ENCODE peak calls at places on chromosomes 11 and 22, in four cellular contexts. One of them, this sample, is unnamed.

GRCh38 chr11:2944953-2945756 is 15.9 kb upstream of the PHLDA2 start:
- DNase-seq in ovary: peak
- DNase-seq in AG04450: peak
- DNase-seq in endodermal cell: peak
- DNase-seq in this sample: no peak

GRCh38 chr11:3947084-3947483 is 91.6 kb downstream of the STIM1 start:
- DNase-seq in AG04450: no peak
- DNase-seq in ovary: peak
- DNase-seq in endodermal cell: no peak
- DNase-seq in this sample: peak

GRCh38 chr11:77183421-77183984 is 55.5 kb downstream of the MYO7A start:
- DNase-seq in AG04450: no peak
- DNase-seq in endodermal cell: no peak
- DNase-seq in ovary: no peak
- DNase-seq in this sample: no peak

GRCh38 chr11:105137286-105137685 is 2.3 kb downstream of the CARD18 start:
- DNase-seq in endodermal cell: no peak
- DNase-seq in AG04450: no peak
- DNase-seq in ovary: no peak
- DNase-seq in this sample: no peak

GRCh38 chr11:44767421-44767820 is 40.7 kb downstream of the TSPAN18 start:
- DNase-seq in AG04450: no peak
- DNase-seq in ovary: peak
- DNase-seq in endodermal cell: peak
- DNase-seq in this sample: no peak

GRCh38 chr11:71551711-71552110 is 3.5 kb downstream of the KRTAP5-9 start:
- DNase-seq in AG04450: no peak
- DNase-seq in ovary: no peak
- DNase-seq in endodermal cell: no peak
- DNase-seq in this sample: no peak

GRCh38 chr11:117685566-117685965 is 111.5 kb downstream of the DSCAML1 start:
- DNase-seq in endodermal cell: no peak
- DNase-seq in ovary: no peak
- DNase-seq in AG04450: no peak
- DNase-seq in this sample: no peak

GRCh38 chr22:48021946-48022345 is 1259.5 kb downstream of the TBC1D22A start:
- DNase-seq in ovary: no peak
- DNase-seq in endodermal cell: no peak
- DNase-seq in AG04450: no peak
- DNase-seq in this sample: no peak

GRCh38 chr11:9665749-9666148 is 1.9 kb downstream of the SWAP70 start:
- DNase-seq in endodermal cell: no peak
- DNase-seq in AG04450: no peak
- DNase-seq in ovary: no peak
- DNase-seq in this sample: no peak

GRCh38 chr22:35913925-35914324 is 114.7 kb downstream of the RBFOX2 start:
- DNase-seq in ovary: no peak
- DNase-seq in endodermal cell: no peak
- DNase-seq in AG04450: no peak
- DNase-seq in this sample: no peak
- H3K4me3 ChIP-seq in ovary: peak
- H3K4me3 ChIP-seq in endodermal cell: peak
- H3K4me3 ChIP-seq in AG04450: no peak
- H3K4me3 ChIP-seq in this sample: no peak

GRCh38 chr11:7485136-7485853 is at the start of gene OLFML1:
- DNase-seq in ovary: peak
- DNase-seq in endodermal cell: peak
- DNase-seq in AG04450: no peak
- DNase-seq in this sample: no peak

GRCh38 chr11:7484645-7485044 is 661 bp upstream of the OLFML1 start:
- DNase-seq in AG04450: no peak
- DNase-seq in endodermal cell: peak
- DNase-seq in ovary: no peak
- DNase-seq in this sample: no peak

GRCh38 chr11:7486731-7487130 is 1.4 kb downstream of the OLFML1 start:
- DNase-seq in ovary: peak
- DNase-seq in AG04450: no peak
- DNase-seq in endodermal cell: no peak
- DNase-seq in this sample: no peak

GRCh38 chr11:7487360-7487759 is 2.1 kb downstream of the OLFML1 start:
- DNase-seq in endodermal cell: no peak
- DNase-seq in AG04450: no peak
- DNase-seq in ovary: no peak
- DNase-seq in this sample: no peak

GRCh38 chr11:7485854-7486425 is 634 bp downstream of the OLFML1 start:
- DNase-seq in AG04450: no peak
- DNase-seq in endodermal cell: no peak
- DNase-seq in ovary: no peak
- DNase-seq in this sample: no peak
- H3K4me3 ChIP-seq in AG04450: no peak
- H3K4me3 ChIP-seq in endodermal cell: no peak
- H3K4me3 ChIP-seq in ovary: peak
- H3K4me3 ChIP-seq in this sample: no peak

GRCh38 chr11:131691558-131692041 is 321.2 kb downstream of the NTM start:
- DNase-seq in AG04450: no peak
- DNase-seq in endodermal cell: peak
- DNase-seq in ovary: no peak
- DNase-seq in this sample: no peak
- H3K4me3 ChIP-seq in AG04450: no peak
- H3K4me3 ChIP-seq in endodermal cell: no peak
- H3K4me3 ChIP-seq in ovary: no peak
- H3K4me3 ChIP-seq in this sample: no peak

DNA sequence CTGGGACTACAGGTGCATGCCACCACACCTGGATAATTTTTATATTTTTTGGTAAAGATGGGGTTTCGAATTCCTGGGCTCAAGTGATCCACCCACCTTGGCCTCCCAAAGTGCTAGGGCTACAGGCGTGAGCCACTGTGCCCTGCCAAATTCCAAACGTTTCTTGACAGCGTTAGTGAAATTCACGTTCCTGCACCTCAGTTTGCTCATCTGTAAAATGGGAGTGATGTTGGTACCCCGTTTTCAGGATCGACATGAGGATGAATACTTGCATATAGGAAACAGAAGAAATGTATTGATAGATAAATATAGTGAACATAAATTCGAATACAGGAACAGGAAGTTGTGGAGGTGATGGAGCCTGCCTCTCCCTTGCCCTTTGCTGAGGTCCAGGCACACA is 10.2 kb upstream of the LTO1 start:
- DNase-seq in endodermal cell: no peak
- DNase-seq in ovary: no peak
- DNase-seq in AG04450: no peak
- DNase-seq in this sample: no peak
- H3K4me3 ChIP-seq in endodermal cell: no peak
- H3K4me3 ChIP-seq in ovary: no peak
- H3K4me3 ChIP-seq in AG04450: no peak
- H3K4me3 ChIP-seq in this sample: no peak

DNA sequence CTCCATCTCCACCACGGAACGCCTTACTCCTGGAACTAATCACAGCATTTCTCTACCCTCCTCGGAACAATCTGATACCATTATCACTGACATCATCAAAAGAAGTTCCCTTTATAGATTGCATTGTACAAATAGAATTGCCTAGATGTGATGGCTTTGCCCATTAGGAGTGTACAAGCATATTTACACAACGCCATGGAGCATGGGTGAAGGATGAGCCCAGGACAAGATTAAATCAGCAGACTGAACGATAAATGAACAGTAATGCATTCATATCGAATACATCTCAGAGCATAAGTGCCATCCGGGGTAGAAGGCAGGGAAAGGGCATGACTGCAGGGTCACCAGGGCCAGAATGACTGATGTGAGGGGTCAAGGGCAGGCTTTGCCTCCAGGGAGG is 57.3 kb downstream of the KIRREL3 start:
- DNase-seq in endodermal cell: no peak
- DNase-seq in AG04450: no peak
- DNase-seq in ovary: no peak
- DNase-seq in this sample: no peak
- H3K4me3 ChIP-seq in endodermal cell: no peak
- H3K4me3 ChIP-seq in AG04450: no peak
- H3K4me3 ChIP-seq in ovary: no peak
- H3K4me3 ChIP-seq in this sample: no peak

GRCh38 chr11:36035999-36036398 is 92.1 kb downstream of the LDLRAD3 start:
- DNase-seq in AG04450: no peak
- DNase-seq in ovary: no peak
- DNase-seq in endodermal cell: no peak
- DNase-seq in this sample: no peak
- H3K4me3 ChIP-seq in AG04450: no peak
- H3K4me3 ChIP-seq in ovary: no peak
- H3K4me3 ChIP-seq in endodermal cell: no peak
- H3K4me3 ChIP-seq in this sample: no peak

DNA sequence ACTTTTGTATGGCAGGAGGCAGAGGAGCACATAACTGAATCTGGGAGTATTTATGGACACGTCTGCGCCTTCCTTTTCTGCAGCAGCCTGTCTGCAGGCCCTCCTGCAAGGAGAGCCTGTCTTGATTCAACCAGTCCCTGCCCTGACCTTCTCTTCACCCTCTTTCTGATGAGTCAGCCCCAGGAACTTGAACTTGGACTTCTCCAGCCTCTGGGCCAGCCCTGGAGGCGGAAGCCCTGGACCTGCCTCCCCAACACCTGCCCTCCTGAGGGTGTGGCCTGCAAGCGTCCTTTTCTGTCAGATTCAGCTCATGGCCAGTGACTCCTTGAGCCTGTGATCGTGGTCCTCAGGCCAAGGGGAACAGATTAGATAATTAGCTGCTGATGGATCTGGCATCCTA is 20.0 kb downstream of the DAGLA start:
- DNase-seq in AG04450: no peak
- DNase-seq in ovary: no peak
- DNase-seq in endodermal cell: peak
- DNase-seq in this sample: no peak
- H3K4me3 ChIP-seq in AG04450: no peak
- H3K4me3 ChIP-seq in ovary: no peak
- H3K4me3 ChIP-seq in endodermal cell: no peak
- H3K4me3 ChIP-seq in this sample: no peak

GRCh38 chr11:66843776-66844495 is 695 bp downstream of the RCE1 start:
- DNase-seq in endodermal cell: peak
- DNase-seq in AG04450: no peak
- DNase-seq in ovary: no peak
- DNase-seq in this sample: no peak

GRCh38 chr11:66845876-66846212 is 2.6 kb downstream of the RCE1 start:
- DNase-seq in AG04450: no peak
- DNase-seq in ovary: peak
- DNase-seq in endodermal cell: peak
- DNase-seq in this sample: no peak

GRCh38 chr11:66842896-66843775 is at the start of gene RCE1:
- DNase-seq in endodermal cell: peak
- DNase-seq in ovary: peak
- DNase-seq in AG04450: peak
- DNase-seq in this sample: peak

GRCh38 chr11:66845143-66845875 is 2.1 kb downstream of the RCE1 start:
- DNase-seq in ovary: peak
- DNase-seq in AG04450: no peak
- DNase-seq in endodermal cell: no peak
- DNase-seq in this sample: no peak

GRCh38 chr11:66844496-66845142 is 1.4 kb downstream of the RCE1 start:
- DNase-seq in ovary: no peak
- DNase-seq in endodermal cell: peak
- DNase-seq in AG04450: no peak
- DNase-seq in this sample: no peak
- H3K4me3 ChIP-seq in ovary: no peak
- H3K4me3 ChIP-seq in endodermal cell: peak
- H3K4me3 ChIP-seq in AG04450: peak
- H3K4me3 ChIP-seq in this sample: no peak

GRCh38 chr22:39316440-39317083 is 2.9 kb downstream of the RPL3 start:
- DNase-seq in AG04450: peak
- DNase-seq in endodermal cell: peak
- DNase-seq in ovary: peak
- DNase-seq in this sample: peak

GRCh38 chr22:39317084-39317755 is 2.2 kb downstream of the RPL3 start:
- DNase-seq in endodermal cell: peak
- DNase-seq in AG04450: no peak
- DNase-seq in ovary: no peak
- DNase-seq in this sample: no peak

GRCh38 chr22:39314251-39314971 is 5.0 kb downstream of the RPL3 start:
- DNase-seq in AG04450: no peak
- DNase-seq in endodermal cell: peak
- DNase-seq in ovary: no peak
- DNase-seq in this sample: no peak

GRCh38 chr22:39313258-39314001 is 6.0 kb downstream of the RPL3 start:
- DNase-seq in endodermal cell: no peak
- DNase-seq in ovary: no peak
- DNase-seq in AG04450: no peak
- DNase-seq in this sample: no peak

DNA sequence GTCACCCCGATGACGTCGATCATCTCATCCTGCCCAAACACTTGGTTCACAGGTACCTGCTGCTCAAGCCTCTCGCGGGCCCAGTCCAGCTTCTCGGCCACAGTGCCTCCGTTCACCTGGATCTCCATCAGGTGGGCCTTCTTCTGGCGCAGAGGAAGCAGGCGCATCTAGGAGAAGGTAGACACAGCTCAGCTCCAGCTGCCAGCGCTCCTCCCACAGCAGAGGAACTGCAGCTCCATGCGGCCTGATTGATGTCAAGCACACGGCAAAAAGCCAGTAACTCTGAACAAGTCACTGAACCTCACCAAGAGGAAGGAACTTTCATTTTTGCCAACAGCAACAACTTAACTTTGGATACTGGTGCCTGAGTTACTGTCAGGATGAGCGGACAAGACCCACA is 4.0 kb downstream of the RPL3 start:
- DNase-seq in endodermal cell: no peak
- DNase-seq in ovary: no peak
- DNase-seq in AG04450: no peak
- DNase-seq in this sample: no peak
- H3K4me3 ChIP-seq in endodermal cell: peak
- H3K4me3 ChIP-seq in ovary: no peak
- H3K4me3 ChIP-seq in AG04450: peak
- H3K4me3 ChIP-seq in this sample: no peak